ENCODE peak calls at places on chromosomes 6 and 20, in nine cellular contexts. Y is foreskin keratinocyte; E is T47D; T is activated naive CD4-positive, alpha-beta T cell treated with Interleukin-2 at 50 U/mL for 16 hours; I is NCI-H460; G is stimulated activated CD4-positive, alpha-beta T cell treated with anti-CD3 and anti-CD28 coated beads, Interleukin-2, amount 100 ng/mL, for 4 hours; C is GM12892; M is caudate nucleus; X is fibroblast of pulmonary artery. U is an unnamed sample.

GRCh38 chr6:42113929-42114636 is 28.3 kb downstream of the C6orf132 start:
- DNase-seq in G (no peak), C (no peak), X (no peak), E (no peak), M (no peak), T (no peak), I (no peak), Y (no peak), U (no peak)

GRCh38 chr6:168666170-168666569 is 225.2 kb downstream of the SMOC2 start:
- DNase-seq in M (no peak), X (no peak), I (no peak), Y (peak; percentile 6), C (no peak), T (no peak), E (no peak), G (no peak), U (no peak)

GRCh38 chr6:33633462-33634158 is 12.5 kb downstream of the ITPR3 start:
- DNase-seq in Y (no peak), M (no peak), T (peak; percentile 56), E (peak; percentile 85), X (peak; percentile 62), C (peak; percentile 80), G (peak; percentile 43), I (peak; percentile 46), U (peak; percentile 87)

GRCh38 chr6:52560462-52560861 is 16.4 kb downstream of the TRAM2 start:
- DNase-seq in X (no peak), M (no peak), G (no peak), E (no peak), C (no peak), I (no peak), Y (no peak), T (no peak), U (no peak)

GRCh38 chr6:64520050-64520449 is 884.4 kb downstream of the PHF3 start:
- DNase-seq in C (no peak), T (no peak), M (no peak), X (peak; percentile 94), I (peak; percentile 7), E (no peak), Y (peak; percentile 75), G (no peak), U (no peak)

GRCh38 chr6:142613981-142614380 is 312.2 kb downstream of the ADGRG6 start:
- DNase-seq in I (no peak), M (no peak), Y (no peak), T (no peak), E (no peak), G (no peak), X (no peak), C (no peak), U (no peak)

GRCh38 chr6:106098383-106099234 is 12.5 kb downstream of the PRDM1 start:
- DNase-seq in X (peak; percentile 72), T (peak; percentile 87), M (no peak), C (no peak), I (peak; percentile 62), Y (peak; percentile 84), E (no peak), G (peak; percentile 80), U (no peak)

GRCh38 chr20:62925420-62926228 is 681 bp downstream of the DIDO1 start:
- DNase-seq in I (no peak), T (peak; percentile 53), C (peak; percentile 48), M (no peak), E (peak; percentile 39), X (peak; percentile 19), G (no peak), Y (no peak), U (peak; percentile 41)

GRCh38 chr20:45316150-45317080 is 8.3 kb upstream of the MATN4 start:
- DNase-seq in M (no peak), E (no peak), I (no peak), T (no peak), G (no peak), C (no peak), Y (no peak), X (no peak), U (no peak)

GRCh38 chr6:115891111-115891669 is 169.5 kb downstream of the FRK start:
- DNase-seq in M (no peak), I (no peak), E (no peak), Y (peak; percentile 55), C (no peak), T (no peak), X (peak; percentile 4), G (no peak), U (no peak)

GRCh38 chr6:158057213-158057987 is 75.7 kb downstream of the SYNJ2 start:
- DNase-seq in I (peak; percentile 5), Y (peak; percentile 89), M (no peak), T (peak; percentile 48), C (no peak), E (no peak), X (peak; percentile 91), G (peak; percentile 14), U (no peak)

GRCh38 chr6:135935951-135936601 is 84.6 kb downstream of the PDE7B start:
- DNase-seq in G (no peak), X (peak; percentile 40), T (no peak), I (no peak), E (peak; percentile 14), C (no peak), Y (no peak), M (no peak), U (no peak)

GRCh38 chr6:114176726-114177125 is 166.1 kb downstream of the HS3ST5 start:
- DNase-seq in X (no peak), M (no peak), C (no peak), E (no peak), G (no peak), I (no peak), T (no peak), Y (no peak), U (no peak)

GRCh38 chr6:140064371-140064770 is 689.9 kb upstream of the CITED2 start:
- DNase-seq in C (no peak), X (no peak), E (no peak), T (no peak), G (no peak), I (no peak), Y (no peak), M (no peak), U (no peak)

GRCh38 chr20:1298888-1299511 is 29.9 kb downstream of the SDCBP2 start:
- DNase-seq in I (no peak), X (no peak), E (no peak), G (no peak), M (no peak), Y (no peak), C (no peak), T (no peak), U (no peak)

GRCh38 chr6:125827788-125828313 is 37.1 kb downstream of the NCOA7 start:
- DNase-seq in E (no peak), C (no peak), Y (no peak), T (no peak), X (no peak), M (no peak), I (no peak), G (no peak), U (no peak)

GRCh38 chr6:69069881-69070280 is 434.8 kb downstream of the ADGRB3 start:
- DNase-seq in X (no peak), C (no peak), E (no peak), M (no peak), T (no peak), G (no peak), Y (no peak), I (no peak), U (no peak)

GRCh38 chr6:147459772-147460171 is 48.7 kb upstream of the SAMD5 start:
- DNase-seq in G (no peak), X (no peak), C (no peak), Y (no peak), M (no peak), I (no peak), T (no peak), E (no peak), U (no peak)

GRCh38 chr6:105318660-105319059 is 84.2 kb downstream of the PREP start:
- DNase-seq in X (peak; percentile 41), I (no peak), G (no peak), C (no peak), E (no peak), T (no peak), Y (peak; percentile 67), M (no peak), U (no peak)

GRCh38 chr20:5835234-5835845 is 85.1 kb downstream of the SHLD1 start:
- DNase-seq in M (no peak), G (no peak), E (no peak), C (no peak), T (peak; percentile 23), I (no peak), X (peak; percentile 64), Y (no peak), U (no peak)

GRCh38 chr6:1634081-1634480 is 24.4 kb downstream of the FOXC1 start:
- DNase-seq in Y (no peak), E (no peak), T (no peak), X (no peak), I (no peak), C (no peak), M (no peak), G (no peak), U (no peak)

GRCh38 chr6:68778356-68779020 is 143.4 kb downstream of the ADGRB3 start:
- DNase-seq in X (peak; percentile 78), Y (no peak), T (no peak), G (no peak), E (peak; percentile 76), M (peak; percentile 56), I (peak; percentile 56), C (no peak), U (no peak)

GRCh38 chr6:105080279-105080678 is 99.5 kb downstream of the POPDC3 start:
- DNase-seq in T (no peak), M (no peak), G (no peak), C (no peak), I (no peak), X (no peak), E (no peak), Y (no peak), U (no peak)

GRCh38 chr6:162710438-162710837 is 17.1 kb downstream of the PRKN start:
- DNase-seq in Y (no peak), G (no peak), X (no peak), T (no peak), E (no peak), M (no peak), C (no peak), I (no peak), U (no peak)

GRCh38 chr6:137570307-137570832 is 76.2 kb upstream of the OLIG3 start:
- DNase-seq in X (no peak), E (no peak), I (no peak), C (no peak), Y (no peak), M (no peak), G (no peak), T (no peak), U (no peak)

GRCh38 chr20:956330-956951 is 40.3 kb upstream of the ANGPT4 start:
- DNase-seq in C (peak; percentile 67), Y (no peak), I (peak; percentile 65), M (peak; percentile 24), E (peak; percentile 64), G (peak; percentile 52), X (peak; percentile 65), T (peak; percentile 75), U (peak; percentile 81)

GRCh38 chr6:138517635-138518034 is 18.3 kb upstream of the NHSL1 start:
- DNase-seq in M (no peak), Y (no peak), I (no peak), E (peak; percentile 61), G (peak; percentile 37), X (peak; percentile 54), T (peak; percentile 53), C (peak; percentile 13), U (no peak)

GRCh38 chr6:163893609-163894189 is 479.2 kb downstream of the QKI start:
- DNase-seq in M (no peak), C (no peak), I (no peak), Y (no peak), G (no peak), E (peak; percentile 30), X (no peak), T (no peak), U (no peak)

GRCh38 chr20:58709013-58709702 is 16.6 kb downstream of the NPEPL1 start:
- DNase-seq in C (no peak), I (no peak), M (no peak), T (no peak), X (no peak), G (no peak), E (no peak), Y (no peak), U (no peak)

GRCh38 chr20:31260326-31260932 is 3.0 kb downstream of the DEFB115 start:
- DNase-seq in T (no peak), G (no peak), Y (no peak), I (peak; percentile 33), M (no peak), X (no peak), C (no peak), E (peak; percentile 69), U (no peak)

GRCh38 chr20:39524371-39524911 is 562.3 kb downstream of the DHX35 start:
- DNase-seq in I (no peak), Y (peak; percentile 4), C (no peak), G (no peak), T (no peak), M (no peak), X (no peak), E (no peak), U (no peak)

U was measured in psoas muscle.